ENCODE peak calls at places on chromosomes 7 and 10, in five cellular contexts. F, K, R, O and T are unnamed samples.

GRCh38 chr10:69515699-69516547 is 57.3 kb downstream of the NEUROG3 start:
- DNase-seq in F (peak; percentile 77), R (peak; percentile 66), O (peak; percentile 63), K (peak; percentile 83), T (peak; percentile 46)

GRCh38 chr10:73054286-73054685 is 42.4 kb downstream of the P4HA1 start:
- DNase-seq in O (no peak), F (peak; percentile 58), K (no peak), R (no peak), T (no peak)

GRCh38 chr7:22441157-22441556 is 58.8 kb downstream of the STEAP1B start:
- DNase-seq in O (no peak), F (no peak), R (no peak), K (no peak), T (no peak)

GRCh38 chr10:19874791-19875190 is 58.6 kb downstream of the PLXDC2 start:
- DNase-seq in O (no peak), K (no peak), R (no peak), F (no peak), T (no peak)

GRCh38 chr7:150368098-150368883 is at the start of gene REPIN1:
- DNase-seq in K (peak; percentile 95), R (peak; percentile 87), F (peak; percentile 95), O (peak; percentile 78), T (peak; percentile 58)

GRCh38 chr7:142797799-142798377 is 27.1 kb downstream of the PRSS2 start:
- DNase-seq in K (no peak), R (no peak), O (no peak), F (no peak), T (no peak)

GRCh38 chr10:132329565-132330485 is 2.2 kb upstream of the LRRC27 start:
- DNase-seq in F (peak; percentile 64), O (peak; percentile 65), R (peak; percentile 52), K (no peak), T (peak; percentile 66)

GRCh38 chr7:78565784-78566183 is 767.2 kb downstream of the PHTF2 start:
- DNase-seq in K (no peak), F (no peak), O (no peak), R (no peak), T (no peak)

GRCh38 chr10:93076871-93077270 is 3.2 kb downstream of the CYP26A1 start:
- DNase-seq in K (no peak), F (no peak), O (no peak), R (no peak), T (no peak)

GRCh38 chr10:50574305-50574704 is 49.5 kb downstream of the SGMS1 start:
- DNase-seq in O (no peak), R (no peak), K (no peak), F (no peak), T (no peak)
- TF ChIP-seq CTCF in O (peak; percentile 22), R (no peak), K (peak; percentile 6), F (peak; percentile 5), T (peak; percentile 72)

GRCh38 chr10:112120491-112120890 is 63.1 kb downstream of the GPAM start:
- DNase-seq in O (no peak), R (no peak), F (no peak), K (no peak), T (no peak)

GRCh38 chr10:112115781-112116385 is 67.7 kb downstream of the GPAM start:
- DNase-seq in R (peak; percentile 3), O (no peak), K (peak; percentile 51), F (peak; percentile 48), T (peak; percentile 16)
- TF ChIP-seq CTCF in R (peak; percentile 72), O (peak; percentile 61), K (peak; percentile 69), F (peak; percentile 89), T (peak; percentile 85)

GRCh38 chr7:14073988-14074387 is 84.5 kb upstream of the ETV1 start:
- DNase-seq in F (no peak), O (no peak), K (no peak), R (no peak), T (no peak)
- TF ChIP-seq CTCF in F (no peak), O (no peak), K (no peak), R (no peak), T (no peak)

GRCh38 chr7:130865408-130866236 is 131.6 kb upstream of the KLF14 start:
- DNase-seq in R (no peak), O (no peak), F (no peak), K (peak; percentile 51), T (no peak)
- TF ChIP-seq CTCF in R (no peak), O (no peak), F (no peak), K (no peak), T (peak; percentile 60)

GRCh38 chr7:2864204-2864985 is 20.3 kb upstream of the GNA12 start:
- DNase-seq in F (peak; percentile 30), R (peak; percentile 34), O (no peak), K (no peak), T (no peak)

GRCh38 chr7:2862831-2863361 is 18.8 kb upstream of the GNA12 start:
- DNase-seq in O (peak; percentile 75), F (peak; percentile 55), K (no peak), R (peak; percentile 45), T (no peak)

GRCh38 chr7:2866601-2867000 is 22.5 kb upstream of the GNA12 start:
- DNase-seq in O (no peak), R (no peak), F (no peak), K (no peak), T (no peak)

GRCh38 chr7:2863461-2864066 is 19.5 kb upstream of the GNA12 start:
- DNase-seq in R (peak; percentile 97), K (no peak), O (peak; percentile 96), F (peak; percentile 95), T (peak; percentile 92)

GRCh38 chr7:2864999-2865670 is 21.0 kb upstream of the GNA12 start:
- DNase-seq in F (peak; percentile 86), K (peak; percentile 82), O (peak; percentile 65), R (peak; percentile 79), T (peak; percentile 54)
- TF ChIP-seq CTCF in F (peak; percentile 89), K (peak; percentile 96), O (peak; percentile 83), R (peak; percentile 95), T (peak; percentile 98)

DNA sequence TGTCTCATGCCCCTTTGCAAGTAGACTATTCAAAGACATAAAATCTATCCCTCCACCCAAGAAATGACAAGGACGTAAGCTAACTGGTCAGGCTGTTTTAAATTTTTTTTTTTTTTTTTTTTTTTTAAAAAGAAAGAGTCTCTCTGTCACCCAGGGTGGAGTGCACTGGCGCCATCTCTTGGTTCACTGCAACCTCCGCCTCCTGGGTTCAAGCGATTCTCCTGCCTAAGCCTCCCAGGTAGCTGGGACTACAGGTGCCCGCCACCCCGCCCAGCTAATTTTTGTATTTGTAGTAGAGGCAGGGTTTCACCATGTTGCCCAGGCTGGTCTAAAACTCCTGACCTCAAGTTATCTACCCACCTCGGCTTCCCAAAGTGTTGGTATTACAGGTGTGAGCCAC is 11.2 kb downstream of the TRA2A start:
- DNase-seq in K (no peak), O (no peak), R (no peak), F (no peak), T (no peak)
- TF ChIP-seq CTCF in K (no peak), O (peak; percentile 27), R (no peak), F (no peak), T (peak; percentile 59)

DNA sequence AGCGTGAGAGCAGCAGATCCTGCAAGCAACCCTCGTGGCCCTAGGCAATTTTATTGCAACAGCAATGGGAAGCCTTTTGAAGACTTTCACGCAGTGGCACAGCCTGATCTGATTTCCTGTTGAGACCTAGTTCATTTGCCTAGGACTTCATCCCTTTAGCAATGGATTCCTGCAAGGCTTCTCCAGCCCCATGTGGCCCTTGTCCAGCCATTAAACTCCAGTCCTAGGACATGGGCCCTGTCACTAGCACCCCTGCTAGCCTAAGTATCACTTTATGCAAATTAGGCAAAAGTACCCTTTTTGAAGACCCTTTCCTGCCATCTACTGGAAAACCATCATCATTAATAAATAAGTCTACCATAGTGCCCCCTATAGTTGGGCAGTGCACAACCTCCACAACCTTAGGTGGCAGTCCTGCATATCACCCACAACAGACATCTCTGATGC is 379.4 kb downstream of the GALNT17 start:
- DNase-seq in R (no peak), F (no peak), O (no peak), K (no peak), T (no peak)
- TF ChIP-seq CTCF in R (no peak), F (no peak), O (no peak), K (no peak), T (no peak)

GRCh38 chr10:110219884-110220283 is 12.5 kb downstream of the MXI1 start:
- DNase-seq in O (no peak), F (no peak), K (no peak), R (no peak), T (no peak)

GRCh38 chr10:110222896-110223675 is 15.7 kb downstream of the MXI1 start:
- DNase-seq in K (no peak), O (no peak), R (no peak), F (no peak), T (no peak)

GRCh38 chr10:110221044-110221720 is 13.8 kb downstream of the MXI1 start:
- DNase-seq in F (no peak), K (no peak), R (no peak), O (no peak), T (no peak)

GRCh38 chr10:110220383-110220782 is 13.0 kb downstream of the MXI1 start:
- DNase-seq in R (no peak), K (no peak), F (no peak), O (no peak), T (no peak)

DNA sequence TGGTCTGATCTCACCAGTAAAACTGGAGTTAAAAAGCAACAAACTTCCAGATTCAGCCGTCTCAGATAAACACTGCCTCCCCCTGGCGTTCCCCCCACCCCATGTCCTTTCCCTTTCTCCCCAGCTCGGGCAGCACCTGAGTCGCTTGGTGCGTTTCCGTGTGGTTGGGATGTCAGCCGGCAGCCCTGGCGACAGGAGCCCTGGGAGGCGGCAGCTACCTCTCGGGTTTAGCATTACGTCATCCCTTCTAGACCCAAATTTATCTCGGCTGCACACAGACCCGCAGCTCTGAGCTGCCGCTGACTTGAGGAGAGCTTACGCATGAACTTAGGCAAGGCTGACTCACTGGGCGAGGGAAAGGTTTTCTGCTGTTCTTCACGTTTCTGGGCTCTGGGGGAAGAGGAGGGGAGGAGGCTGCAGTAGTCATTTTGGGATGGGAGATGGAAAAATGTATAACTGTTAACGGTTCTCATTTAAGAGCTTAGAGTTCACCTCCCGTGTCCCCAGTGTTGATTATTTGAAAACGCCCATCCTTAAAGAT is 14.4 kb downstream of the MXI1 start:
- DNase-seq in K (peak; percentile 59), O (peak; percentile 95), R (peak; percentile 98), F (peak; percentile 78), T (peak; percentile 90)
- TF ChIP-seq CTCF in K (no peak), O (peak; percentile 47), R (peak; percentile 32), F (peak; percentile 11), T (peak; percentile 57)